ENCODE peak calls at places on chromosomes 3 and 15, in ten cellular contexts. One of them, this sample, is unnamed. For H3K27me3, the result is how much of the 10 kb centered on the place peaks cover.

GRCh38 chr3:13141991-13142412 is 68.8 kb upstream of the IQSEC1 start:
- DNase-seq in H1: peak
- DNase-seq in esophagus muscularis mucosa: no peak
- DNase-seq in IMR-90: peak
- DNase-seq in uterus: no peak
- DNase-seq in upper lobe of left lung: no peak
- DNase-seq in endothelial cell of umbilical vein: no peak
- DNase-seq in HepG2: no peak
- DNase-seq in transverse colon: no peak
- DNase-seq in adrenal gland: no peak
- DNase-seq in this sample: no peak

GRCh38 chr15:43410572-43411214 is 39.8 kb downstream of the TUBGCP4 start:
- DNase-seq in H1: no peak
- DNase-seq in esophagus muscularis mucosa: no peak
- DNase-seq in IMR-90: peak
- DNase-seq in uterus: no peak
- DNase-seq in upper lobe of left lung: no peak
- DNase-seq in endothelial cell of umbilical vein: no peak
- DNase-seq in HepG2: no peak
- DNase-seq in transverse colon: no peak
- DNase-seq in adrenal gland: no peak
- DNase-seq in this sample: no peak

GRCh38 chr3:179852117-179852886 is 184.4 kb downstream of the PEX5L start:
- DNase-seq in H1: no peak
- DNase-seq in esophagus muscularis mucosa: no peak
- DNase-seq in IMR-90: peak
- DNase-seq in uterus: no peak
- DNase-seq in upper lobe of left lung: no peak
- DNase-seq in endothelial cell of umbilical vein: peak
- DNase-seq in HepG2: peak
- DNase-seq in transverse colon: no peak
- DNase-seq in adrenal gland: no peak
- DNase-seq in this sample: no peak

GRCh38 chr3:143081844-143082778 is 37.5 kb upstream of the CHST2 start:
- DNase-seq in H1: no peak
- DNase-seq in esophagus muscularis mucosa: peak
- DNase-seq in IMR-90: no peak
- DNase-seq in uterus: no peak
- DNase-seq in upper lobe of left lung: no peak
- DNase-seq in endothelial cell of umbilical vein: no peak
- DNase-seq in HepG2: no peak
- DNase-seq in transverse colon: peak
- DNase-seq in adrenal gland: no peak
- DNase-seq in this sample: no peak

GRCh38 chr3:147113293-147114045 is 292.9 kb downstream of the ZIC4 start:
- DNase-seq in H1: no peak
- DNase-seq in esophagus muscularis mucosa: no peak
- DNase-seq in IMR-90: peak
- DNase-seq in uterus: no peak
- DNase-seq in upper lobe of left lung: no peak
- DNase-seq in endothelial cell of umbilical vein: no peak
- DNase-seq in HepG2: no peak
- DNase-seq in transverse colon: no peak
- DNase-seq in adrenal gland: no peak
- DNase-seq in this sample: no peak

GRCh38 chr3:122921791-122922651 is 105.5 kb downstream of the SEMA5B start:
- DNase-seq in H1: no peak
- DNase-seq in esophagus muscularis mucosa: no peak
- DNase-seq in IMR-90: no peak
- DNase-seq in uterus: no peak
- DNase-seq in upper lobe of left lung: peak
- DNase-seq in endothelial cell of umbilical vein: no peak
- DNase-seq in HepG2: peak
- DNase-seq in transverse colon: no peak
- DNase-seq in adrenal gland: no peak
- DNase-seq in this sample: no peak

GRCh38 chr3:184716652-184717607 is 5.1 kb upstream of the MAGEF1 start:
- DNase-seq in H1: no peak
- DNase-seq in esophagus muscularis mucosa: no peak
- DNase-seq in IMR-90: peak
- DNase-seq in uterus: peak
- DNase-seq in upper lobe of left lung: no peak
- DNase-seq in endothelial cell of umbilical vein: no peak
- DNase-seq in HepG2: peak
- DNase-seq in transverse colon: no peak
- DNase-seq in adrenal gland: no peak
- DNase-seq in this sample: no peak

GRCh38 chr3:59680916-59681315 is 631.1 kb upstream of the CFAP20DC start:
- DNase-seq in H1: no peak
- DNase-seq in esophagus muscularis mucosa: peak
- DNase-seq in IMR-90: no peak
- DNase-seq in uterus: no peak
- DNase-seq in upper lobe of left lung: no peak
- DNase-seq in endothelial cell of umbilical vein: no peak
- DNase-seq in HepG2: no peak
- DNase-seq in transverse colon: no peak
- DNase-seq in adrenal gland: no peak
- DNase-seq in this sample: no peak

GRCh38 chr3:107198522-107199271 is 178.5 kb upstream of the CCDC54 start:
- DNase-seq in H1: no peak
- DNase-seq in esophagus muscularis mucosa: no peak
- DNase-seq in IMR-90: peak
- DNase-seq in uterus: no peak
- DNase-seq in upper lobe of left lung: no peak
- DNase-seq in endothelial cell of umbilical vein: peak
- DNase-seq in HepG2: no peak
- DNase-seq in transverse colon: no peak
- DNase-seq in adrenal gland: no peak
- DNase-seq in this sample: peak

GRCh38 chr3:99721633-99722007 is 83.2 kb downstream of the COL8A1 start:
- DNase-seq in H1: no peak
- DNase-seq in esophagus muscularis mucosa: no peak
- DNase-seq in IMR-90: peak
- DNase-seq in uterus: no peak
- DNase-seq in upper lobe of left lung: no peak
- DNase-seq in endothelial cell of umbilical vein: peak
- DNase-seq in HepG2: no peak
- DNase-seq in transverse colon: no peak
- DNase-seq in adrenal gland: no peak
- DNase-seq in this sample: no peak

DNA sequence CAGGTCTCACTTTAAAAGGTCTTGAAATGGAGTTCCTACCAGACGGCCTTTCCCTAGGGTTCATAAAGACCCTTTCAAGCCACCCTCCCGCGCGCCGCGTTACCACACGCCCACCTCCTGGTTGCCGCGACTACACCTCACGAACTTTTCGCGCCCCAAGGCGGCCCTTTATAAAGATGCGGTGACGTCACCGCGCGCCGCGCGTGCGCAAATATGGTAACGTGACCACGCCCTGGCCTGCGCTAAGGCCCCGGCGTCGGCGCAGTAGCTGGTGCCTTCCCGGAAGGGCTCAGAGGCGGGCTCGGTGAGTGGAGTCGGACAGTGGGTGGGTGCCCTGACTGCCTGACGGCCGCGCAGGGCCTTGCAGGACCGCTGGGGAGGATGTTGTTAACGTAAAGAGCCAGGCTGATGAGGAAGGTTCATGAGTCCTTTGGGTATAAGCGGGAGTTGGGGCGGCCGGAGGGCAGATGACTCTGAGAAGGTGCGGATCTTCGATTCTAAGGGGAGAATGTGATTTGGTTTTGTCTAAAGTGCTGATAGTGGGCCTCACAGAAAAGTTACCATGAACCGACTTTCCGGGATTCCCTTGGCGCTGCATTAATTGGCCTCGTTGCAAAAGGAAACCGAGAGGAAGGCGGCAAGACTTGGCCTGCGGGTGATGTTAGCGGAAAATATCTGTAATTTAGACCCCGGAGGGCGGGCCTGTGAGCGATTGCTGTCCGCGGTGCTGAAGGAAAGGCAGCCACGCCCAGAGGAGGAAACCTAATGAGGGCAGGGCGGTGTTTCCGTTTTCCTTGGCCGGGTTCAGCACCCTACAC is 54.4 kb downstream of the FEZF2 start:
- DNase-seq in H1: peak
- DNase-seq in esophagus muscularis mucosa: peak
- DNase-seq in IMR-90: peak
- DNase-seq in uterus: peak
- DNase-seq in upper lobe of left lung: peak
- DNase-seq in endothelial cell of umbilical vein: peak
- DNase-seq in HepG2: peak
- DNase-seq in transverse colon: peak
- DNase-seq in adrenal gland: peak
- DNase-seq in this sample: peak
- TF ChIP-seq POLR2A in H1: peak
- TF ChIP-seq POLR2A in esophagus muscularis mucosa: no peak
- TF ChIP-seq POLR2A in IMR-90: peak
- TF ChIP-seq POLR2A in uterus: no peak
- TF ChIP-seq POLR2A in upper lobe of left lung: no peak
- TF ChIP-seq POLR2A in endothelial cell of umbilical vein: no peak
- TF ChIP-seq POLR2A in HepG2: no peak
- TF ChIP-seq POLR2A in transverse colon: no peak
- TF ChIP-seq POLR2A in adrenal gland: peak
- TF ChIP-seq POLR2A in this sample: no peak

GRCh38 chr3:10524270-10524669 is 18.9 kb upstream of the ATP2B2 start:
- DNase-seq in H1: no peak
- DNase-seq in esophagus muscularis mucosa: no peak
- DNase-seq in IMR-90: no peak
- DNase-seq in uterus: no peak
- DNase-seq in upper lobe of left lung: no peak
- DNase-seq in endothelial cell of umbilical vein: no peak
- DNase-seq in HepG2: no peak
- DNase-seq in transverse colon: no peak
- DNase-seq in adrenal gland: no peak
- DNase-seq in this sample: no peak
- H3K27me3 ChIP-seq in H1: under half
- H3K27me3 ChIP-seq in esophagus muscularis mucosa: under half
- H3K27me3 ChIP-seq in IMR-90: under half
- H3K27me3 ChIP-seq in uterus: under half
- H3K27me3 ChIP-seq in upper lobe of left lung: under half
- H3K27me3 ChIP-seq in endothelial cell of umbilical vein: under half
- H3K27me3 ChIP-seq in HepG2: under half
- H3K27me3 ChIP-seq in transverse colon: under half
- H3K27me3 ChIP-seq in adrenal gland: under half
- H3K27me3 ChIP-seq in this sample: under half

GRCh38 chr3:15858547-15859506 is 61.0 kb upstream of the ANKRD28 start:
- DNase-seq in H1: no peak
- DNase-seq in esophagus muscularis mucosa: no peak
- DNase-seq in IMR-90: no peak
- DNase-seq in uterus: peak
- DNase-seq in upper lobe of left lung: peak
- DNase-seq in endothelial cell of umbilical vein: peak
- DNase-seq in HepG2: peak
- DNase-seq in transverse colon: peak
- DNase-seq in adrenal gland: peak
- DNase-seq in this sample: peak
- TF ChIP-seq POLR2A in H1: peak
- TF ChIP-seq POLR2A in esophagus muscularis mucosa: no peak
- TF ChIP-seq POLR2A in IMR-90: no peak
- TF ChIP-seq POLR2A in uterus: no peak
- TF ChIP-seq POLR2A in upper lobe of left lung: no peak
- TF ChIP-seq POLR2A in endothelial cell of umbilical vein: no peak
- TF ChIP-seq POLR2A in HepG2: peak
- TF ChIP-seq POLR2A in transverse colon: peak
- TF ChIP-seq POLR2A in adrenal gland: no peak
- TF ChIP-seq POLR2A in this sample: no peak

GRCh38 chr15:40843885-40844542 is at the start of gene SPINT1:
- DNase-seq in H1: no peak
- DNase-seq in esophagus muscularis mucosa: no peak
- DNase-seq in IMR-90: no peak
- DNase-seq in uterus: no peak
- DNase-seq in upper lobe of left lung: peak
- DNase-seq in endothelial cell of umbilical vein: no peak
- DNase-seq in HepG2: no peak
- DNase-seq in transverse colon: peak
- DNase-seq in adrenal gland: no peak
- DNase-seq in this sample: no peak

GRCh38 chr15:40843183-40843884 is 514 bp upstream of the SPINT1 start:
- DNase-seq in H1: no peak
- DNase-seq in esophagus muscularis mucosa: no peak
- DNase-seq in IMR-90: no peak
- DNase-seq in uterus: no peak
- DNase-seq in upper lobe of left lung: no peak
- DNase-seq in endothelial cell of umbilical vein: no peak
- DNase-seq in HepG2: no peak
- DNase-seq in transverse colon: no peak
- DNase-seq in adrenal gland: no peak
- DNase-seq in this sample: no peak

GRCh38 chr15:40844543-40844981 is 714 bp downstream of the SPINT1 start:
- DNase-seq in H1: no peak
- DNase-seq in esophagus muscularis mucosa: no peak
- DNase-seq in IMR-90: no peak
- DNase-seq in uterus: no peak
- DNase-seq in upper lobe of left lung: peak
- DNase-seq in endothelial cell of umbilical vein: no peak
- DNase-seq in HepG2: no peak
- DNase-seq in transverse colon: peak
- DNase-seq in adrenal gland: no peak
- DNase-seq in this sample: peak

GRCh38 chr15:40845511-40846284 is 1.9 kb downstream of the SPINT1 start:
- DNase-seq in H1: no peak
- DNase-seq in esophagus muscularis mucosa: no peak
- DNase-seq in IMR-90: no peak
- DNase-seq in uterus: no peak
- DNase-seq in upper lobe of left lung: peak
- DNase-seq in endothelial cell of umbilical vein: no peak
- DNase-seq in HepG2: peak
- DNase-seq in transverse colon: peak
- DNase-seq in adrenal gland: no peak
- DNase-seq in this sample: no peak

GRCh38 chr15:40845036-40845435 is 1.2 kb downstream of the SPINT1 start:
- DNase-seq in H1: no peak
- DNase-seq in esophagus muscularis mucosa: no peak
- DNase-seq in IMR-90: no peak
- DNase-seq in uterus: no peak
- DNase-seq in upper lobe of left lung: peak
- DNase-seq in endothelial cell of umbilical vein: no peak
- DNase-seq in HepG2: no peak
- DNase-seq in transverse colon: no peak
- DNase-seq in adrenal gland: no peak
- DNase-seq in this sample: no peak
- H3K27me3 ChIP-seq in H1: under half
- H3K27me3 ChIP-seq in esophagus muscularis mucosa: under half
- H3K27me3 ChIP-seq in IMR-90: under half
- H3K27me3 ChIP-seq in uterus: under half
- H3K27me3 ChIP-seq in upper lobe of left lung: under half
- H3K27me3 ChIP-seq in endothelial cell of umbilical vein: under half
- H3K27me3 ChIP-seq in HepG2: under half
- H3K27me3 ChIP-seq in transverse colon: under half
- H3K27me3 ChIP-seq in adrenal gland: under half
- H3K27me3 ChIP-seq in this sample: under half

DNA sequence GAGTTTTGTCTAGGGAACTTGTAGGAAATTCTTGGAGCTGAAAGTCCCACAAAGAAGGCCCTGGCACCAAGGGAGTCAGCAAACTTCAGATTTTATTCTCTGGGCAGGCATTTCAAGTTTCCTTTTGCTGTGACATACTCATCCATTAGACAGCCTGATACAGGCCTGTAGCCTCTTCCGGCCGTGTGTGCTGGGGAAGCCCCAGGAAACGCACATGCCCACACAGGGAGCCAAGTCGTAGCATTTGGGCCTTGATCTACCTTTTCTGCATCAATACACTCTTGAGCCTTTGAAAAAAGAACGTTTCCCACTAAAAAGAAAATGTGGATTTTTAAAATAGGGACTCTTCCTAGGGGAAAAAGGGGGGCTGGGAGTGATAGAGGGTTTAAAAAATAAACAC is 15.0 kb downstream of the TIGIT start:
- DNase-seq in H1: no peak
- DNase-seq in esophagus muscularis mucosa: no peak
- DNase-seq in IMR-90: no peak
- DNase-seq in uterus: no peak
- DNase-seq in upper lobe of left lung: no peak
- DNase-seq in endothelial cell of umbilical vein: no peak
- DNase-seq in HepG2: no peak
- DNase-seq in transverse colon: peak
- DNase-seq in adrenal gland: no peak
- DNase-seq in this sample: no peak
- TF ChIP-seq POLR2A in H1: no peak
- TF ChIP-seq POLR2A in esophagus muscularis mucosa: no peak
- TF ChIP-seq POLR2A in IMR-90: no peak
- TF ChIP-seq POLR2A in uterus: no peak
- TF ChIP-seq POLR2A in upper lobe of left lung: no peak
- TF ChIP-seq POLR2A in endothelial cell of umbilical vein: no peak
- TF ChIP-seq POLR2A in HepG2: no peak
- TF ChIP-seq POLR2A in transverse colon: no peak
- TF ChIP-seq POLR2A in adrenal gland: no peak
- TF ChIP-seq POLR2A in this sample: no peak

This sample was measured in heart left ventricle.